ENCODE peak calls at places on chromosomes 16 and 17, in four cellular contexts. W is hepatocyte, M is HCT116, H is GM23338. Z is an unnamed sample.
A peak's percentile ranks its signal among the peaks of the same experiment; 100 is the strongest.

GRCh38 chr16:19700319-19700781 is 17.7 kb downstream of the KNOP1 start:
- DNase-seq in M (no peak), H (no peak), W (peak; percentile 68), Z (no peak)

GRCh38 chr17:32016231-32016630 is 9.0 kb downstream of the LRRC37B start:
- DNase-seq in W (no peak), H (no peak), M (no peak), Z (no peak)

GRCh38 chr17:39928868-39929651 is 1.5 kb downstream of the LRRC3C start:
- DNase-seq in H (no peak), W (no peak), M (peak; percentile 19), Z (no peak)

GRCh38 chr16:27918755-27919154 is 144.8 kb downstream of the GSG1L start:
- DNase-seq in W (no peak), M (peak; percentile 29), H (peak; percentile 21), Z (no peak)

GRCh38 chr16:88807626-88808453 is 3.9 kb downstream of the APRT start:
- DNase-seq in W (no peak), M (no peak), H (no peak), Z (no peak)

GRCh38 chr17:44086364-44087311 is 16.1 kb downstream of the G6PC3 start:
- DNase-seq in H (peak; percentile 52), W (peak; percentile 92), M (peak; percentile 37), Z (peak; percentile 67)

GRCh38 chr16:56679813-56680212 is 2.5 kb upstream of the MT1X start:
- DNase-seq in M (peak; percentile 65), H (no peak), W (no peak), Z (no peak)

GRCh38 chr16:2295056-2295798 is 27.3 kb upstream of the RNPS1 start:
- DNase-seq in W (no peak), M (no peak), H (no peak), Z (no peak)

GRCh38 chr16:67000384-67001158 is 12.2 kb downstream of the CES4A start:
- DNase-seq in M (no peak), H (peak; percentile 79), W (peak; percentile 72), Z (peak; percentile 80)

GRCh38 chr17:33686171-33686570 is 393.1 kb upstream of the ASIC2 start:
- DNase-seq in M (no peak), W (no peak), H (peak; percentile 50), Z (no peak)

GRCh38 chr16:81526199-81526598 is 81.6 kb downstream of the CMIP start:
- DNase-seq in M (no peak), W (no peak), H (no peak), Z (no peak)

GRCh38 chr17:13160790-13161189 is 143.0 kb upstream of the ELAC2 start:
- DNase-seq in H (no peak), W (no peak), M (no peak), Z (no peak)

GRCh38 chr16:80176114-80176513 is 364.7 kb upstream of the DYNLRB2 start:
- DNase-seq in M (no peak), H (no peak), W (no peak), Z (no peak)

GRCh38 chr17:44197980-44198720 is 1.5 kb downstream of the ATXN7L3 start:
- DNase-seq in W (peak; percentile 58), H (peak; percentile 46), M (peak; percentile 57), Z (peak; percentile 45)

GRCh38 chr16:16877061-16877460 is 498.1 kb downstream of the NPIPA7 start:
- DNase-seq in M (no peak), W (no peak), H (no peak), Z (no peak)

GRCh38 chr16:62692685-62693084 is 656.4 kb upstream of the CDH8 start:
- DNase-seq in H (no peak), W (no peak), M (no peak), Z (no peak)

GRCh38 chr16:71780521-71781089 is 28.0 kb downstream of the AP1G1 start:
- DNase-seq in H (no peak), M (no peak), W (no peak), Z (no peak)

GRCh38 chr16:49833796-49834195 is 22.1 kb downstream of the ZNF423 start:
- DNase-seq in M (no peak), W (no peak), H (no peak), Z (no peak)

GRCh38 chr16:2698103-2698870 is 16.0 kb downstream of the KCTD5 start:
- DNase-seq in W (no peak), H (no peak), M (no peak), Z (no peak)

GRCh38 chr16:86953631-86954465 is 363.3 kb downstream of the C16orf95 start:
- DNase-seq in H (peak; percentile 45), M (no peak), W (no peak), Z (peak; percentile 19)

GRCh38 chr17:54270499-54270898 is 447.8 kb downstream of the KIF2B start:
- DNase-seq in H (no peak), M (no peak), W (no peak), Z (no peak)

GRCh38 chr17:63587770-63588169 is 12.9 kb upstream of the TACO1 start:
- DNase-seq in W (no peak), M (no peak), H (no peak), Z (no peak)

GRCh38 chr17:64120159-64120558 is 9.8 kb downstream of the ERN1 start:
- DNase-seq in M (no peak), W (no peak), H (no peak), Z (no peak)

GRCh38 chr17:66567234-66568170 is 265.1 kb downstream of the PRKCA start:
- DNase-seq in H (peak; percentile 87), W (peak; percentile 87), M (peak; percentile 71), Z (peak; percentile 79)

GRCh38 chr17:1852327-1852726 is 22.5 kb downstream of the RPA1 start:
- DNase-seq in H (no peak), M (no peak), W (no peak), Z (no peak)

GRCh38 chr17:29726721-29727252 is 104.1 kb upstream of the CORO6 start:
- DNase-seq in M (no peak), H (no peak), W (no peak), Z (no peak)

GRCh38 chr17:38528101-38528500 is 77.7 kb downstream of the SRCIN1 start:
- DNase-seq in M (no peak), W (peak; percentile 29), H (no peak), Z (peak; percentile 23)

GRCh38 chr17:47999612-48000011 is 28.7 kb downstream of the CDK5RAP3 start:
- DNase-seq in H (no peak), M (no peak), W (no peak), Z (no peak)

GRCh38 chr16:19872935-19873334 is 11.7 kb downstream of the GPRC5B start:
- DNase-seq in M (no peak), H (no peak), W (no peak), Z (no peak)

DNA sequence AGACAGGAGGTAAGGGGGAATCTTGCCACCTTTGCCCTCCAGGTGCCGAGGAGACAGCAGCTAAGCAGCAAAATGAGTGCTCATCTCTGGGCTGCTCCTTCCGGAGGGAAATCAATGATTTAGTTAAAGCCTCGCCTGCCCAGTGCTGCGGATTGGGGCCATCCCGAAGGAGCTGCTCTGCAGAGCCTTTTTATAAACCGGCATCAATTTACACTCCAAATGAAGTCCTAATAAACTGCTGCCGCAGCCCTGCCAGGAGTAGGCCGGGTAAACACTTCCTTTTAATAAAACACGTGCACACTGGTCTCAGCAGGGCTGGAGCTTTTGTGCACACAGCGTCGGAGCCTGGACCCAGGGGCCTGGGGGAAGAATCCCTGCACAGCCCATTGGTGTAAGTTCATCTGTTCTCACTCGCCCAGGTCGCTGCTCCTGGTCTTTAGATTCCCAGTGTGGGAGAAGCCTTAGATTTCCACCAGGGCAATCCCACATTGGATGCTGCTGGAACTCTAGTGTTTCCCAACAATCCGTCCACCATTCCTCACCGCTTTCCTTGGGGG is 79.6 kb upstream of the HS3ST2 start:
- DNase-seq in H (no peak), W (no peak), M (no peak), Z (no peak)
- TF ChIP-seq EZH2phosphoT487 in H (no peak), W (no peak), M (no peak), Z (no peak)

DNA sequence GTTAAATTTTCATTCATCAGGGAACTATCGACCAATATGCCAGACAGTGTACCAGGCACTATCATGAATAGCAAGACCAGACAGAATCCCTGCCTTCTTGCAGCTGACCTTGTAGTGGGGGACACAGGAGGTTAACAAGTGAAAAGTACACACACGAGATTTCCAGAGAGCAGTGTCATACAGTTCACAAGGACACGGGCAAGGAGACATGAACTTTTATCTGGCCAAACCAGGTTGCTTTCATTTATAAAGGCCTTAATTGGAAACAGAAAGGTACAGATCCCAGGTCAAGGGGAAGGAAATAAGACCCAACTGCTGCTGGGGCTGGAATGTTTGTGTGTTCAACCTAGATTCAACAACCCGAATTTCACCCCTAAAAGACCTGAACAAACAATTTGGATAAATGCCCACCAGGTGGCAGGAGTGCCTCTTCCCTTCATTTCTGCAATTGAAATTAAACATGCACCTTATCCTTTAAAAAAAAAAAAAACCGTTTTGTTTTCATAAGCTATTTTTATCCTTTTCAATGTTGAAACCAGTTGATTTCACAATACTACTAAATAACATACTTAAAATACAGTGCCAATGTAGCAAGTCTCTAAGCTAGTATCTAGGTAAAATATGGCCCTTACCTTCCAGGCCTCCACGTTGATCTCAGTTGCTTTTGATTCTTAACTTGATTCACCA is 65.9 kb downstream of the EMP2 start:
- DNase-seq in H (peak; percentile 79), M (peak; percentile 33), W (peak; percentile 76), Z (peak; percentile 59)
- TF ChIP-seq EZH2phosphoT487 in H (no peak), M (no peak), W (no peak), Z (no peak)

DNA sequence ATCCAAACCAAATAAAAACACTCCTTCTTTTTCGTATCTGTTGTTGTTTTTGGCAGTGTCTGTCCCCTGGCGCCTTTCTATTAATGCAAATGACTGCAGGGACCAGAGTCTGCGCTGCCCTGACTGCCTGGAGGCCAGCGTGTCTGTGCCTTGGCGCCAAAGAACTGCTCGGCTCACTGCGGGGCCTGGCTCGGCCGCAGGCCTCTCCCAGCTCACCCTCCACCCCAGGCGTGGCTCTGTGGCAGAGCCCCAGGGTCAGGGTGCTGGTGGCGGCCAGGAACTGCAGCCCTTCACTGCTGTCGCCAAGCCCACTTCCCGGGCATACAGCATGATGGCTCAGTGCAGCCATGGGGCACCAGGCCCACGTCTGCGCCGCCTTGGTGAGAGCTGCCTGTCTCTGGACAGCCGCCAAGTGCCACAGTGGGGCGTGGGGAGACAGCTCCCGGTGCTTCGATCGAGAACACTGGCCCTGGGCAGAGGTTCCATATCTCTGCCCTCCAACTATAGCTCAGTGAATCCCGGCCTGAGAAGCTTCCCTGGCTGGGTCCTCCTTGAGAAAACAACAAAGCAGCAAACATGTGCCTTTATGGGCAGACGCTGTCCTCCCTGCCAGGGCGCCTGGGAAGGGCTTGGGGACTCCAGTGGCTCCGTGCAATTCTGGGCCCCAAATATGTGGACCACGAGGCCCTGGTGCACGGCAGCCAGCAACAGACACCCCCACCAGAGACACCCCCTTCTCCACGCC is 11.1 kb downstream of the CANT1 start:
- DNase-seq in W (no peak), H (no peak), M (no peak), Z (no peak)
- TF ChIP-seq EZH2phosphoT487 in W (no peak), H (no peak), M (no peak), Z (no peak)

DNA sequence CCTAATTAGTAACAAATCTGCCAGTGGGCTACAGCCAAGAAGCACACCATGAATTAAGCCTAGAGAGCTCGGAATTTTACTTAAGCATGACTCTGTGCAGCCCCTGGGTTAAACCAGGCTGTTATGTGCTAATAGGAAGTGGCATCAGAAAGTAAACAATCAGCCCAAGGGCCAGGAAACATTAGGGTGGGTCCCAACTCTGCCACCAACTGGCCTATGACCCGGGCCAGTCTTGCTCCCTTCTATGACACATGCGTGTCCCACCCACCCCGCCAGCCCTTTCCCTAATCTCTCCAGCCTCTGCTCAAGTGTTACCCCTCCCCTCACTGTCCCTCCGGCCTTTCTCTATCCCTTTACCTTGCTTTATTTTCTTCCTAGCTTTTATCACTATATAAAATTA is 13.7 kb downstream of the TOP3A start:
- DNase-seq in M (no peak), W (no peak), H (no peak), Z (no peak)
- TF ChIP-seq EZH2phosphoT487 in M (no peak), W (no peak), H (no peak), Z (no peak)

Z was measured in neural progenitor cell.